ENCODE peak calls at places on chromosomes 4 and X, in six cellular contexts. O, T, I, U, H and N are unnamed samples.

GRCh38 chr4:120858776-120859175 is 63.8 kb downstream of the PRDM5 start:
- DNase-seq in O (no peak), T (no peak), I (no peak), U (no peak), H (no peak), N (peak; percentile 70)

GRCh38 chrX:12903646-12904045 is 2.8 kb upstream of the TLR8 start:
- DNase-seq in O (no peak), T (no peak), I (no peak), U (no peak), H (no peak), N (peak; percentile 52)

GRCh38 chr4:91170756-91171155 is 1043.6 kb downstream of the CCSER1 start:
- DNase-seq in O (no peak), T (no peak), I (no peak), U (no peak), H (no peak), N (no peak)

GRCh38 chrX:22699591-22700091 is 300.1 kb upstream of the DDX53 start:
- DNase-seq in O (no peak), T (no peak), I (no peak), U (no peak), H (peak; percentile 18), N (peak; percentile 87)

GRCh38 chr4:6032249-6033244 is 14.3 kb upstream of the C4orf50 start:
- DNase-seq in O (no peak), T (no peak), I (no peak), U (no peak), H (no peak), N (no peak)

GRCh38 chr4:47373729-47374128 is 89.8 kb downstream of the COMMD8 start:
- DNase-seq in O (no peak), T (no peak), I (no peak), U (no peak), H (no peak), N (no peak)

GRCh38 chr4:173205656-173206055 is 37.0 kb downstream of the GALNT7 start:
- DNase-seq in O (no peak), T (no peak), I (no peak), U (no peak), H (no peak), N (no peak)

GRCh38 chrX:95055991-95056390 is 1382.0 kb downstream of the FAM133A start:
- DNase-seq in O (no peak), T (no peak), I (no peak), U (no peak), H (peak; percentile 67), N (no peak)

GRCh38 chrX:78199851-78200250 is 60.4 kb upstream of the TAF9B start:
- DNase-seq in O (no peak), T (no peak), I (no peak), U (no peak), H (peak; percentile 10), N (peak; percentile 6)

GRCh38 chrX:148135738-148136137 is 154.6 kb downstream of the FMR1NB start:
- DNase-seq in O (no peak), T (no peak), I (no peak), U (no peak), H (no peak), N (no peak)

GRCh38 chr4:98027827-98028226 is 115.4 kb downstream of the STPG2 start:
- DNase-seq in O (no peak), T (no peak), I (no peak), U (no peak), H (peak; percentile 76), N (no peak)

GRCh38 chrX:138748480-138748879 is 37.0 kb upstream of the FGF13 start:
- DNase-seq in O (no peak), T (no peak), I (no peak), U (no peak), H (no peak), N (peak; percentile 2)

GRCh38 chr4:90198086-90198847 is 71.1 kb downstream of the CCSER1 start:
- DNase-seq in O (no peak), T (no peak), I (no peak), U (no peak), H (peak; percentile 70), N (no peak)

GRCh38 chr4:76894537-76894936 is 3.4 kb downstream of the SOWAHB start:
- DNase-seq in O (no peak), T (no peak), I (no peak), U (no peak), H (no peak), N (no peak)

GRCh38 chr4:136036744-136037143 is 1495.5 kb downstream of the PCDH18 start:
- DNase-seq in O (no peak), T (no peak), I (no peak), U (no peak), H (peak; percentile 40), N (peak; percentile 59)

GRCh38 chrX:118423558-118423957 is 72.1 kb upstream of the DOCK11 start:
- DNase-seq in O (no peak), T (no peak), I (no peak), U (no peak), H (no peak), N (no peak)

DNA sequence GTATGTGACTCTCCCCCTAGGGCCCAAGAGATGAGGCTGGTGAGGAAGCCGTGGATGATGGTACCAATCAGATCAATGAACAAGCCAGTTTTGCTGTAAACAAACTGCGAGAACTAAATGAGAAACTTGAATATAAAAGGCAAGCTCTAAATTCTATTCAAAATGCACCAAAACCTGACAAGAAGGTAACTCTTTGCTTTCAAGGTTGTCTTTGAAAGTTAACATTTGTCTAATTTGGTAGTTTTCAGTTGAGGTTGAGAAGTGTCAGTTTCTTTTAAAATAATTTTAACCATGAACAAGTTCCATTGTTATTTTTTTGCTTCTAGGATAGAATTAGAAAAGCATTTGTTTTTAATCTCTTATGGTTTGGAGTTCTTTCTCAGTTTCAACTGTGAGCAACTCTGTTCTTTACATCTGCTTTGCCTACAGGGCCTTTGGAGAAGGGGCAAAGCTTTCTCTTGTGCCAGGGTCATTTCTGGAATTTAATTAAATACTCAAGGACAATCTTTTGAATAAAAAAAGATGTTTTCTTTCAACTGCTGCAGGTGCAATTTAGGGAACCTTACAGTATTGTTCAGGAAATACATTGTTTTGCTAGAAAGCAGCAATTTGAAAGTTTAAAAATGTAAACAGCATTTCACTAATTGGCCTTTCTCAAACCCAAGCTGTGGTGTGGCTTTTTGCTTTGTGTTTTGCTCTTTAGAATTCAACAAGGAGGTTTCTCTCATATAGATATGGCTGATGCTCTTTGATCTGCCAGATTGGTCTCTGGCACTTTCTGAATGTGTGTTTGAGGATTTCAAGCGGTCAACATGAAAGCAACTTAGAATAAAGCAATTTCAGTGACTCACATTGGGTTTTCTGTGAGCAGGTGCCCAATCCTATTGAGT is 62.9 kb downstream of the LRP2BP start:
- DNase-seq in O (no peak), T (no peak), I (no peak), U (no peak), H (no peak), N (no peak)
- H3K4me3 ChIP-seq in O (no peak overlapping the region), T (no peak overlapping the region), I (no peak overlapping the region), U (no peak overlapping the region), H (no peak overlapping the region), N (no peak overlapping the region)

GRCh38 chrX:153874366-153875125 is 11.4 kb downstream of the L1CAM start:
- DNase-seq in O (no peak), T (no peak), I (no peak), U (no peak), H (no peak), N (no peak)

GRCh38 chrX:153873282-153874090 is 12.5 kb downstream of the L1CAM start:
- DNase-seq in O (no peak), T (no peak), I (no peak), U (no peak), H (peak; percentile 80), N (no peak)

GRCh38 chrX:153876112-153876491 is 9.9 kb downstream of the L1CAM start:
- DNase-seq in O (no peak), T (no peak), I (no peak), U (no peak), H (no peak), N (no peak)

GRCh38 chrX:153874091-153874365 is 11.9 kb downstream of the L1CAM start:
- DNase-seq in O (no peak), T (no peak), I (no peak), U (no peak), H (no peak), N (no peak)

GRCh38 chrX:153875391-153876111 is 10.4 kb downstream of the L1CAM start:
- DNase-seq in O (peak; percentile 53), T (peak; percentile 58), I (peak; percentile 52), U (peak; percentile 52), H (peak; percentile 72), N (no peak)
- H3K4me3 ChIP-seq in O (no peak overlapping the region), T (no peak overlapping the region), I (no peak overlapping the region), U (no peak overlapping the region), H (no peak overlapping the region), N (no peak overlapping the region)

GRCh38 chr4:112297495-112297894 is 326 bp downstream of the ALPK1 start:
- DNase-seq in O (no peak), T (no peak), I (no peak), U (no peak), H (no peak), N (no peak)
- H3K4me3 ChIP-seq in O (peak overlapping the region; percentile 55), T (peak overlapping the region; percentile 35), I (peak overlapping the region; percentile 9), U (peak overlapping the region; percentile 67), H (no peak overlapping the region), N (peak overlapping the region; percentile 48)

DNA sequence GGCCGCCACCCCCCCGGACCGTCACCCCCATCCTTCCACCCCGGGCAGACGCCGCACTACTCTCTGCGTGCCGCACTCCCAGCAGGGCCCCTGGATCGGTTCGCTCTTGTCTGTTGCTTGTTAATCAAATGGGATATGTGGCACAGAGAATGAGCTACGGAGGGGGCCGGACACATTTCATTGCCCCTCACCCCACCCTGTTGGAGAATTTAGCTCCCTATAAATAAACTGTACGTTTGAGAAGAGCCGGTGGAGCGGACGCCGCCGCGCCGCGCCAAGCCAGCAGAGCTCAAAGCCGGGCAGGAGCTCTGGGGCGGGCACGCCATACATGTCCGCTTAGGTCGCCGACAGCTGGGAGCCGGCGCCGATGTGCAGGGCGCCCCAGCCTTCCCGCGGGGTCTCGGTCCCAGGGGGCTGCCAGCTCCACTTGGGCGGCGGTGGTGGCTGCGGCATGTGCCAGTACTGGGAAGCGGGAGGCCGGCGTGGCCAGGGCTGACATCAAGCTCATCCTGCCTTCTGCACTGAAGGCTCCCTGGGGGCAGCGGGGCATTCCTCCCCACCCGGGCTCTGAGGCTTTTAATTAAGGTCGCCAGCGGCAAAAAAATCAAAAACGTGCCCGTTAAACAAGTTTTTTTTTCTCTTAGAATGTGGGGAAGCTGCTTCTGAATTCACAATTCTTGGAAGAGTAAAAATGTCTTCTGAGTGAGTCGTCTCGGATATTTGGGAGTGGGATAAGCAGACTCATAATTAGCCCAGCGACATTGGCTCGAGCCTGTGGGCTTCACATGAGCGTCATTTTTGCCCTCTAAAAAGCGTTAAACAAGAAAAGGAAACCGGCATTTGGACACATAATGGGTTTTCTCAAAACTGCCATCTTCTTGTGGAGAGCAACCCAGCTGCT is 1.1 kb upstream of the PCDH19 start:
- DNase-seq in O (no peak), T (no peak), I (no peak), U (no peak), H (no peak), N (no peak)
- H3K4me3 ChIP-seq in O (peak overlapping the region; percentile 19), T (no peak overlapping the region), I (no peak overlapping the region), U (no peak overlapping the region), H (no peak overlapping the region), N (no peak overlapping the region)